ENCODE peak calls at places on chromosome 22, in nine cellular contexts. Z is NCI-H460; W is WTC11; P is AG04450; Q is HT-29; D is NCI-H1417; M is EH; U is stimulated activated CD4-positive, alpha-beta T cell treated with anti-CD3 and anti-CD28 coated beads, Interleukin-4, amount 100 ng/mL, for 24 hours; X is RWPE1. L is an unnamed sample.

GRCh38 chr22:28053871-28054621 is 135.0 kb upstream of the PITPNB start:
- DNase-seq in Z (no peak), W (no peak), P (no peak), Q (no peak), D (no peak), M (peak; percentile 58), U (no peak), X (no peak), L (no peak)

GRCh38 chr22:24727218-24727851 is 47.2 kb downstream of the PIWIL3 start:
- DNase-seq in Z (peak; percentile 67), W (no peak), P (peak; percentile 74), Q (peak; percentile 76), D (peak; percentile 57), M (peak; percentile 85), U (no peak), X (peak; percentile 75), L (peak; percentile 88)

GRCh38 chr22:38397189-38398097 is 57.6 kb downstream of the KCNJ4 start:
- DNase-seq in Z (no peak), W (peak; percentile 84), P (no peak), Q (peak; percentile 11), D (no peak), M (peak; percentile 32), U (no peak), X (peak; percentile 17), L (no peak)

GRCh38 chr22:23556026-23556620 is 24.0 kb downstream of the IGLL1 start:
- DNase-seq in Z (no peak), W (no peak), P (no peak), Q (no peak), D (no peak), M (no peak), U (no peak), X (no peak), L (no peak)

GRCh38 chr22:24191893-24192292 is 10.6 kb downstream of the SUSD2 start:
- DNase-seq in Z (no peak), W (no peak), P (no peak), Q (no peak), D (no peak), M (no peak), U (no peak), X (no peak), L (no peak)

GRCh38 chr22:50112151-50113118 is 22.6 kb downstream of the MOV10L1 start:
- DNase-seq in Z (no peak), W (no peak), P (peak; percentile 21), Q (no peak), D (no peak), M (peak; percentile 76), U (no peak), X (peak; percentile 6), L (no peak)

GRCh38 chr22:40021401-40022000 is 26.7 kb downstream of the FAM83F start:
- DNase-seq in Z (no peak), W (no peak), P (no peak), Q (no peak), D (peak; percentile 72), M (no peak), U (no peak), X (no peak), L (no peak)

GRCh38 chr22:39206491-39206890 is 38.3 kb downstream of the PDGFB start:
- DNase-seq in Z (no peak), W (no peak), P (no peak), Q (no peak), D (no peak), M (no peak), U (no peak), X (no peak), L (no peak)

GRCh38 chr22:29344137-29344536 is 28.6 kb upstream of the RASL10A start:
- DNase-seq in Z (no peak), W (no peak), P (no peak), Q (peak; percentile 62), D (peak; percentile 39), M (peak; percentile 98), U (no peak), X (peak; percentile 78), L (peak; percentile 93)

GRCh38 chr22:49640366-49641095 is 187.1 kb downstream of the BRD1 start:
- DNase-seq in Z (no peak), W (no peak), P (no peak), Q (no peak), D (no peak), M (no peak), U (no peak), X (no peak), L (no peak)

GRCh38 chr22:36385491-36386350 is 2.0 kb downstream of the MYH9 start:
- DNase-seq in Z (no peak), W (no peak), P (no peak), Q (peak; percentile 57), D (peak; percentile 15), M (peak; percentile 70), U (peak; percentile 75), X (peak; percentile 82), L (no peak)

GRCh38 chr22:28955817-28956216 is 72.4 kb downstream of the ZNRF3 start:
- DNase-seq in Z (no peak), W (no peak), P (no peak), Q (no peak), D (no peak), M (no peak), U (peak; percentile 76), X (no peak), L (no peak)

GRCh38 chr22:42743501-42743991 is 22.9 kb upstream of the A4GALT start:
- DNase-seq in Z (no peak), W (no peak), P (no peak), Q (peak; percentile 50), D (no peak), M (peak; percentile 63), U (no peak), X (peak; percentile 36), L (no peak)

GRCh38 chr22:46721716-46722115 is 16.3 kb downstream of the CERK start:
- DNase-seq in Z (no peak), W (no peak), P (no peak), Q (peak; percentile 11), D (no peak), M (no peak), U (no peak), X (peak; percentile 29), L (no peak)

GRCh38 chr22:50532353-50532700 is 2.5 kb upstream of the TYMP start:
- DNase-seq in Z (no peak), W (no peak), P (no peak), Q (no peak), D (no peak), M (no peak), U (no peak), X (no peak), L (no peak)

GRCh38 chr22:19607198-19608113 is 83.2 kb upstream of the CLDN5 start:
- DNase-seq in Z (no peak), W (peak; percentile 37), P (no peak), Q (peak; percentile 52), D (peak; percentile 65), M (no peak), U (peak; percentile 36), X (peak; percentile 28), L (no peak)

GRCh38 chr22:24486501-24486921 is 8.6 kb upstream of the UPB1 start:
- DNase-seq in Z (no peak), W (no peak), P (no peak), Q (no peak), D (no peak), M (peak; percentile 92), U (peak; percentile 33), X (peak; percentile 45), L (peak; percentile 62)

GRCh38 chr22:50713571-50714056 is 24.4 kb upstream of the ACR start:
- DNase-seq in Z (no peak), W (no peak), P (no peak), Q (no peak), D (no peak), M (no peak), U (no peak), X (no peak), L (no peak)

GRCh38 chr22:24768537-24769374 is 5.8 kb downstream of the PIWIL3 start:
- DNase-seq in Z (peak; percentile 52), W (peak; percentile 72), P (peak; percentile 32), Q (peak; percentile 59), D (peak; percentile 60), M (peak; percentile 57), U (peak; percentile 48), X (peak; percentile 34), L (peak; percentile 29)

GRCh38 chr22:37273126-37273845 is 9.0 kb upstream of the CYTH4 start:
- DNase-seq in Z (no peak), W (no peak), P (peak; percentile 30), Q (no peak), D (no peak), M (peak; percentile 91), U (peak; percentile 32), X (no peak), L (peak; percentile 40)

GRCh38 chr22:36227396-36227795 is 11.9 kb downstream of the APOL2 start:
- DNase-seq in Z (no peak), W (no peak), P (no peak), Q (no peak), D (no peak), M (no peak), U (no peak), X (no peak), L (no peak)

L was measured in astrocyte of the cerebellum.